ENCODE peak calls at places on chromosome 19, in ten cellular contexts. C, I, A, V, J, B, O, U, Z and F are unnamed samples.

GRCh38 chr19:38543807-38544568 is 73.8 kb downstream of the MAP4K1 start:
- DNase-seq in Z (no peak), J (peak; percentile 94), V (no peak), I (peak; percentile 63), U (peak; percentile 90), B (peak; percentile 82), C (peak; percentile 76), O (no peak), A (peak; percentile 83), F (no peak)

GRCh38 chr19:9967326-9967725 is 31.0 kb upstream of the OLFM2 start:
- DNase-seq in I (no peak), O (no peak), V (no peak), U (no peak), B (no peak), Z (no peak), J (no peak), C (no peak), A (no peak), F (no peak)

GRCh38 chr19:3606690-3607289 is at the start of gene TBXA2R:
- DNase-seq in Z (peak; percentile 77), I (no peak), O (peak; percentile 24), C (peak; percentile 53), A (peak; percentile 44), B (peak; percentile 83), U (peak; percentile 90), J (no peak), V (peak; percentile 64), F (peak; percentile 91)

GRCh38 chr19:9362905-9363304 is at the start of gene ZNF177:
- DNase-seq in I (no peak), A (no peak), V (no peak), O (no peak), U (no peak), J (no peak), C (no peak), Z (no peak), B (no peak), F (no peak)

GRCh38 chr19:55220525-55220924 is 8.0 kb downstream of the TMEM86B start:
- DNase-seq in I (no peak), Z (no peak), O (no peak), A (no peak), J (no peak), C (no peak), V (peak; percentile 76), B (no peak), U (no peak), F (no peak)

GRCh38 chr19:42286349-42287016 is 15.4 kb upstream of the PRR19 start:
- DNase-seq in V (no peak), U (peak; percentile 69), C (peak; percentile 15), Z (peak; percentile 64), A (no peak), I (no peak), B (peak; percentile 72), J (peak; percentile 69), O (no peak), F (peak; percentile 84)

GRCh38 chr19:8569066-8569761 is 8.0 kb downstream of the MYO1F start:
- DNase-seq in J (no peak), B (no peak), A (peak; percentile 19), I (peak; percentile 90), V (no peak), U (peak; percentile 74), O (peak; percentile 62), Z (peak; percentile 62), C (peak; percentile 97), F (peak; percentile 89)

GRCh38 chr19:40244596-40244995 is 18.1 kb upstream of the CCNP start:
- DNase-seq in I (no peak), O (no peak), J (no peak), V (no peak), A (no peak), C (no peak), Z (no peak), B (no peak), U (no peak), F (no peak)

GRCh38 chr19:10158071-10158470 is 36.7 kb downstream of the DNMT1 start:
- DNase-seq in U (no peak), O (no peak), A (no peak), Z (no peak), B (no peak), I (no peak), V (no peak), J (no peak), C (no peak), F (no peak)

GRCh38 chr19:38666662-38667448 is 19.4 kb downstream of the ACTN4 start:
- DNase-seq in Z (no peak), O (no peak), U (peak; percentile 76), J (peak; percentile 61), I (no peak), B (peak; percentile 68), A (peak; percentile 76), V (peak; percentile 58), C (peak; percentile 87), F (peak; percentile 62)

GRCh38 chr19:8209965-8210659 is 942 bp downstream of the CERS4 start:
- DNase-seq in I (no peak), B (no peak), J (no peak), Z (no peak), U (no peak), O (no peak), C (no peak), V (no peak), A (no peak), F (no peak)

GRCh38 chr19:18041054-18041453 is 33.1 kb downstream of the ARRDC2 start:
- DNase-seq in C (no peak), Z (no peak), A (no peak), O (no peak), V (no peak), U (no peak), I (no peak), B (no peak), J (no peak), F (no peak)

GRCh38 chr19:44308011-44308410 is 3.2 kb upstream of the ZNF235 start:
- DNase-seq in C (peak; percentile 69), O (no peak), B (no peak), I (no peak), V (no peak), J (no peak), U (no peak), A (peak; percentile 50), Z (no peak), F (no peak)

GRCh38 chr19:8161135-8161646 is 11.8 kb upstream of the FBN3 start:
- DNase-seq in C (no peak), B (no peak), I (no peak), O (no peak), Z (no peak), V (peak; percentile 17), A (no peak), J (no peak), U (no peak), F (no peak)

GRCh38 chr19:48203227-48203793 is 32.8 kb downstream of the ZSWIM9 start:
- DNase-seq in C (no peak), O (no peak), J (no peak), I (no peak), U (no peak), Z (no peak), V (no peak), B (no peak), A (no peak), F (no peak)

GRCh38 chr19:36377541-36378178 is 1.3 kb downstream of the ZFP14 start:
- DNase-seq in A (no peak), I (no peak), B (no peak), J (no peak), V (no peak), C (no peak), Z (no peak), O (no peak), U (no peak), F (no peak)
- H3K4me3 ChIP-seq in A (peak overlapping the region; percentile 96), I (peak overlapping the region; percentile 80), B (no peak overlapping the region), J (peak overlapping the region; percentile 89), V (peak overlapping the region; percentile 88), C (peak overlapping the region; percentile 86), Z (peak overlapping the region; percentile 58), O (peak overlapping the region; percentile 77), U (no peak overlapping the region), F (peak overlapping the region; percentile 85)

GRCh38 chr19:46043519-46043918 is 2.7 kb upstream of the IGFL4 start:
- DNase-seq in U (no peak), I (no peak), O (no peak), C (no peak), Z (no peak), J (no peak), B (no peak), A (no peak), V (no peak), F (no peak)
- H3K4me3 ChIP-seq in U (no peak overlapping the region), I (no peak overlapping the region), O (no peak overlapping the region), C (no peak overlapping the region), Z (no peak overlapping the region), J (no peak overlapping the region), B (no peak overlapping the region), A (no peak overlapping the region), V (no peak overlapping the region), F (no peak overlapping the region)

DNA sequence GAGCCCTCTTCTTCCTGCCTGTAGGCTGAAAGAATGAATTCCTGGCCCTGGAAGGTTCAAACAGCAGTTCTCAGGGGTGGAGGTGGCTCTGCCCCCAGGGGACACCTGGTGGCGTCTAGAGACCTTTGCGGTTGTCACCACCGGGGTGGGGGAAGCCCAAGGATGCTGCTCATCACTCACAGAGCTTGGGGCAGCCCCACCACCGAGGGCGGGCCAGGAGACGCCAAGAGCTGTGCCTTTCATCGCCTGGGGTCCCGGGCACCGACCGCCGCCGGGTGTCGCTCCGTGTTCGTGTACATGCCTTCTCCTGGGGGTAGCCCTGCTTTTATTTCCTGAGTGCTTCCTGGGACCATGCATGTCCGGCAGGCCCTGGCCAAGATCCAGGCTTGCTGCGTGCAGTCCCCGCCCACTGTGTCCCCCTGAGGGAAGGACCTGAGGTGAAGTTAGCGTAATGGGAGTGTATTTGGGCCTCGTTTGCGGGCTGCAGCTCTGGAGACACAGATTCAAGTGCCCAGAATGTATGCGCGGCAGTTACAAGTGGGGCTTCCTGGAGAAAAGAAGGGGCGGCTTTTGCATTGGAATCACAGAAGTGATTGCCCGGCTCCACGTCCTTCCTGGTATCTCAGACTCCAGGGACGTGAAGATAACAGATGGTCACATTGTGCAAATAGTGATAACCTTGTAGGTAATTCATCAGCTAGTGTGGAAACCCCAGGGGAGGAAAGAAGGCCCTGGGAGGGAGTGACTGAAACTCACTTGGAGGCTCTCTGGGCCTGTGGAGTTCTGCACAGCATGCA is 7.8 kb downstream of the DOT1L start:
- DNase-seq in U (no peak), Z (no peak), O (peak; percentile 66), J (no peak), B (peak; percentile 62), V (peak; percentile 45), A (no peak), C (no peak), I (no peak), F (peak; percentile 94)
- H3K4me3 ChIP-seq in U (no peak overlapping the region), Z (no peak overlapping the region), O (no peak overlapping the region), J (no peak overlapping the region), B (no peak overlapping the region), V (no peak overlapping the region), A (no peak overlapping the region), C (no peak overlapping the region), I (no peak overlapping the region), F (no peak overlapping the region)

GRCh38 chr19:6103894-6104293 is 6.4 kb downstream of the RFX2 start:
- DNase-seq in O (no peak), C (no peak), U (no peak), Z (no peak), I (no peak), J (no peak), V (no peak), B (no peak), A (no peak), F (no peak)
- H3K4me3 ChIP-seq in O (no peak overlapping the region), C (no peak overlapping the region), U (no peak overlapping the region), Z (no peak overlapping the region), I (no peak overlapping the region), J (no peak overlapping the region), V (no peak overlapping the region), B (no peak overlapping the region), A (no peak overlapping the region), F (no peak overlapping the region)